ENCODE peak calls at places on chromosomes 6 and 20, in ten cellular contexts. J is NAMALWA; N is activated CD4-positive, alpha-beta T cell treated with anti-CD3 and anti-CD28 coated beads for 48 hours; I is KG1; R is HTR-8/SVneo; X is nephron progenitor cell; S is gastrocnemius medialis; Y is endothelial cell; V is HT1080; L is lung microvascular endothelial cell. F is an unnamed sample.

GRCh38 chr6:105213272-105213671 is 33.5 kb upstream of the POPDC3 start:
- DNase-seq in J (no peak), N (no peak), I (no peak), R (no peak), X (no peak), S (no peak), Y (no peak), V (no peak), L (no peak), F (no peak)

GRCh38 chr6:6717953-6718352 is 129.4 kb downstream of the LY86 start:
- DNase-seq in J (no peak), N (no peak), I (no peak), R (no peak), X (no peak), S (no peak), Y (no peak), V (no peak), L (peak; percentile 96), F (no peak)

GRCh38 chr20:6039766-6040165 is 14.1 kb downstream of the LRRN4 start:
- DNase-seq in J (no peak), N (no peak), I (no peak), R (no peak), X (no peak), S (no peak), Y (no peak), V (no peak), L (no peak), F (no peak)

GRCh38 chr20:18983796-18984195 is 170.2 kb downstream of the SCP2D1 start:
- DNase-seq in J (no peak), N (no peak), I (no peak), R (no peak), X (no peak), S (no peak), Y (no peak), V (no peak), L (no peak), F (peak; percentile 91)

GRCh38 chr6:24117016-24117415 is 9.0 kb upstream of the NRSN1 start:
- DNase-seq in J (no peak), N (no peak), I (no peak), R (no peak), X (no peak), S (no peak), Y (no peak), V (peak; percentile 38), L (no peak), F (no peak)

GRCh38 chr6:21438237-21438985 is 155.1 kb upstream of the SOX4 start:
- DNase-seq in J (peak; percentile 73), N (peak; percentile 57), I (no peak), R (no peak), X (no peak), S (no peak), Y (no peak), V (peak; percentile 69), L (no peak), F (no peak)

GRCh38 chr6:33298773-33299236 is at the start of gene RGL2:
- DNase-seq in J (no peak), N (peak; percentile 58), I (peak; percentile 88), R (no peak), X (peak; percentile 52), S (peak; percentile 76), Y (peak; percentile 70), V (no peak), L (peak; percentile 86), F (peak; percentile 66)

GRCh38 chr6:26087284-26088115 is at the start of gene HFE:
- DNase-seq in J (no peak), N (peak; percentile 35), I (no peak), R (peak; percentile 44), X (peak; percentile 44), S (peak; percentile 5), Y (peak; percentile 38), V (peak; percentile 42), L (peak; percentile 61), F (no peak)

GRCh38 chr6:143964667-143965066 is 43.4 kb downstream of the PLAGL1 start:
- DNase-seq in J (no peak), N (no peak), I (no peak), R (no peak), X (no peak), S (no peak), Y (peak; percentile 56), V (no peak), L (no peak), F (no peak)

GRCh38 chr20:61356171-61356570 is 104.1 kb downstream of the CDH4 start:
- DNase-seq in J (no peak), N (no peak), I (no peak), R (no peak), X (no peak), S (no peak), Y (no peak), V (no peak), L (no peak), F (no peak)

GRCh38 chr6:13992417-13993055 is 67.8 kb downstream of the RNF182 start:
- DNase-seq in J (no peak), N (no peak), I (no peak), R (peak; percentile 76), X (no peak), S (no peak), Y (no peak), V (peak; percentile 88), L (no peak), F (no peak)

GRCh38 chr20:58260006-58260405 is 31.6 kb upstream of the ANKRD60 start:
- DNase-seq in J (no peak), N (no peak), I (no peak), R (no peak), X (no peak), S (no peak), Y (no peak), V (no peak), L (no peak), F (no peak)

GRCh38 chr6:106082735-106083398 is 3.3 kb upstream of the PRDM1 start:
- DNase-seq in J (no peak), N (no peak), I (no peak), R (no peak), X (no peak), S (no peak), Y (no peak), V (peak; percentile 81), L (no peak), F (no peak)